ENCODE peak calls at places on chromosomes 5 and 9, in seven cellular contexts. One of them, this sample, is unnamed.

GRCh38 chr9:129237195-129237611 is 59.1 kb upstream of the IER5L start:
- DNase-seq in upper lobe of left lung: no peak
- DNase-seq in gastrocnemius medialis: no peak
- DNase-seq in NB4: peak
- DNase-seq in tibial nerve: no peak
- DNase-seq in transverse colon: no peak
- DNase-seq in body of pancreas: no peak
- DNase-seq in this sample: no peak

GRCh38 chr5:145743396-145744061 is 91.6 kb downstream of the PRELID2 start:
- DNase-seq in gastrocnemius medialis: no peak
- DNase-seq in upper lobe of left lung: peak
- DNase-seq in body of pancreas: no peak
- DNase-seq in NB4: no peak
- DNase-seq in transverse colon: no peak
- DNase-seq in tibial nerve: no peak
- DNase-seq in this sample: no peak

GRCh38 chr5:14008819-14009311 is 64.4 kb upstream of the DNAH5 start:
- DNase-seq in gastrocnemius medialis: no peak
- DNase-seq in upper lobe of left lung: peak
- DNase-seq in NB4: no peak
- DNase-seq in tibial nerve: no peak
- DNase-seq in body of pancreas: peak
- DNase-seq in transverse colon: no peak
- DNase-seq in this sample: no peak

GRCh38 chr5:148145916-148146315 is 22.4 kb upstream of the SPINK14 start:
- DNase-seq in tibial nerve: no peak
- DNase-seq in gastrocnemius medialis: no peak
- DNase-seq in body of pancreas: peak
- DNase-seq in NB4: no peak
- DNase-seq in upper lobe of left lung: no peak
- DNase-seq in transverse colon: peak
- DNase-seq in this sample: no peak

GRCh38 chr9:105173306-105173705 is 71.1 kb upstream of the SLC44A1 start:
- DNase-seq in tibial nerve: no peak
- DNase-seq in transverse colon: no peak
- DNase-seq in upper lobe of left lung: no peak
- DNase-seq in NB4: no peak
- DNase-seq in gastrocnemius medialis: no peak
- DNase-seq in body of pancreas: no peak
- DNase-seq in this sample: no peak

GRCh38 chr9:32881948-32882347 is 98.6 kb downstream of the TMEM215 start:
- DNase-seq in gastrocnemius medialis: no peak
- DNase-seq in body of pancreas: no peak
- DNase-seq in NB4: no peak
- DNase-seq in tibial nerve: no peak
- DNase-seq in upper lobe of left lung: no peak
- DNase-seq in transverse colon: no peak
- DNase-seq in this sample: no peak

GRCh38 chr5:104189909-104190308 is 627.3 kb upstream of the NUDT12 start:
- DNase-seq in transverse colon: no peak
- DNase-seq in gastrocnemius medialis: no peak
- DNase-seq in body of pancreas: no peak
- DNase-seq in tibial nerve: no peak
- DNase-seq in NB4: peak
- DNase-seq in upper lobe of left lung: no peak
- DNase-seq in this sample: no peak

GRCh38 chr9:126681336-126681735 is 67.6 kb downstream of the LMX1B start:
- DNase-seq in tibial nerve: no peak
- DNase-seq in NB4: no peak
- DNase-seq in body of pancreas: no peak
- DNase-seq in gastrocnemius medialis: no peak
- DNase-seq in upper lobe of left lung: no peak
- DNase-seq in transverse colon: no peak
- DNase-seq in this sample: no peak

GRCh38 chr5:15645376-15645775 is 145.4 kb downstream of the FBXL7 start:
- DNase-seq in transverse colon: no peak
- DNase-seq in NB4: no peak
- DNase-seq in upper lobe of left lung: no peak
- DNase-seq in gastrocnemius medialis: no peak
- DNase-seq in body of pancreas: no peak
- DNase-seq in tibial nerve: no peak
- DNase-seq in this sample: no peak

GRCh38 chr5:155953335-155953734 is 373.6 kb upstream of the SGCD start:
- DNase-seq in gastrocnemius medialis: no peak
- DNase-seq in upper lobe of left lung: no peak
- DNase-seq in transverse colon: no peak
- DNase-seq in tibial nerve: no peak
- DNase-seq in body of pancreas: no peak
- DNase-seq in NB4: no peak
- DNase-seq in this sample: no peak

GRCh38 chr5:35743644-35744043 is 113.0 kb upstream of the IL7R start:
- DNase-seq in tibial nerve: no peak
- DNase-seq in upper lobe of left lung: no peak
- DNase-seq in transverse colon: no peak
- DNase-seq in gastrocnemius medialis: no peak
- DNase-seq in body of pancreas: no peak
- DNase-seq in NB4: no peak
- DNase-seq in this sample: no peak

GRCh38 chr5:64939772-64940510 is 171.2 kb downstream of the CWC27 start:
- DNase-seq in NB4: no peak
- DNase-seq in gastrocnemius medialis: no peak
- DNase-seq in body of pancreas: no peak
- DNase-seq in upper lobe of left lung: peak
- DNase-seq in transverse colon: peak
- DNase-seq in tibial nerve: no peak
- DNase-seq in this sample: no peak

GRCh38 chr5:43432486-43433365 is 20.5 kb upstream of the CCL28 start:
- DNase-seq in transverse colon: peak
- DNase-seq in NB4: peak
- DNase-seq in upper lobe of left lung: no peak
- DNase-seq in gastrocnemius medialis: peak
- DNase-seq in body of pancreas: peak
- DNase-seq in tibial nerve: peak
- DNase-seq in this sample: peak

GRCh38 chr5:112574566-112574965 is 155.5 kb upstream of the EPB41L4A start:
- DNase-seq in upper lobe of left lung: no peak
- DNase-seq in transverse colon: no peak
- DNase-seq in NB4: no peak
- DNase-seq in tibial nerve: no peak
- DNase-seq in body of pancreas: no peak
- DNase-seq in gastrocnemius medialis: no peak
- DNase-seq in this sample: no peak

GRCh38 chr9:122402403-122403268 is 31.8 kb downstream of the PTGS1 start:
- DNase-seq in NB4: peak
- DNase-seq in upper lobe of left lung: no peak
- DNase-seq in transverse colon: no peak
- DNase-seq in gastrocnemius medialis: no peak
- DNase-seq in tibial nerve: no peak
- DNase-seq in body of pancreas: no peak
- DNase-seq in this sample: peak

GRCh38 chr9:87324613-87325194 is 173.0 kb upstream of the DAPK1 start:
- DNase-seq in upper lobe of left lung: no peak
- DNase-seq in body of pancreas: no peak
- DNase-seq in transverse colon: no peak
- DNase-seq in NB4: peak
- DNase-seq in tibial nerve: no peak
- DNase-seq in gastrocnemius medialis: no peak
- DNase-seq in this sample: no peak

GRCh38 chr5:57724836-57725235 is 242.2 kb upstream of the ACTBL2 start:
- DNase-seq in transverse colon: no peak
- DNase-seq in gastrocnemius medialis: no peak
- DNase-seq in body of pancreas: no peak
- DNase-seq in tibial nerve: no peak
- DNase-seq in NB4: no peak
- DNase-seq in upper lobe of left lung: no peak
- DNase-seq in this sample: no peak

GRCh38 chr5:91264311-91265051 is 118.6 kb downstream of the ARRDC3 start:
- DNase-seq in NB4: no peak
- DNase-seq in body of pancreas: no peak
- DNase-seq in transverse colon: no peak
- DNase-seq in gastrocnemius medialis: no peak
- DNase-seq in upper lobe of left lung: no peak
- DNase-seq in tibial nerve: no peak
- DNase-seq in this sample: no peak

GRCh38 chr9:119272500-119273211 is 96.6 kb downstream of the BRINP1 start:
- DNase-seq in tibial nerve: no peak
- DNase-seq in body of pancreas: no peak
- DNase-seq in upper lobe of left lung: no peak
- DNase-seq in transverse colon: no peak
- DNase-seq in gastrocnemius medialis: no peak
- DNase-seq in NB4: no peak
- DNase-seq in this sample: no peak

GRCh38 chr5:9249231-9249630 is 296.6 kb downstream of the SEMA5A start:
- DNase-seq in NB4: no peak
- DNase-seq in tibial nerve: no peak
- DNase-seq in body of pancreas: no peak
- DNase-seq in transverse colon: no peak
- DNase-seq in upper lobe of left lung: no peak
- DNase-seq in gastrocnemius medialis: no peak
- DNase-seq in this sample: no peak

GRCh38 chr5:61860978-61861377 is 445.0 kb upstream of the KIF2A start:
- DNase-seq in gastrocnemius medialis: no peak
- DNase-seq in tibial nerve: no peak
- DNase-seq in body of pancreas: no peak
- DNase-seq in transverse colon: no peak
- DNase-seq in NB4: no peak
- DNase-seq in upper lobe of left lung: no peak
- DNase-seq in this sample: no peak

GRCh38 chr5:122355324-122355723 is 43.3 kb downstream of the SNCAIP start:
- DNase-seq in gastrocnemius medialis: no peak
- DNase-seq in upper lobe of left lung: no peak
- DNase-seq in body of pancreas: no peak
- DNase-seq in transverse colon: no peak
- DNase-seq in NB4: no peak
- DNase-seq in tibial nerve: no peak
- DNase-seq in this sample: no peak

GRCh38 chr9:37284631-37285030 is 137.9 kb upstream of the GRHPR start:
- DNase-seq in NB4: no peak
- DNase-seq in upper lobe of left lung: no peak
- DNase-seq in gastrocnemius medialis: no peak
- DNase-seq in tibial nerve: no peak
- DNase-seq in transverse colon: no peak
- DNase-seq in body of pancreas: no peak
- DNase-seq in this sample: no peak

DNA sequence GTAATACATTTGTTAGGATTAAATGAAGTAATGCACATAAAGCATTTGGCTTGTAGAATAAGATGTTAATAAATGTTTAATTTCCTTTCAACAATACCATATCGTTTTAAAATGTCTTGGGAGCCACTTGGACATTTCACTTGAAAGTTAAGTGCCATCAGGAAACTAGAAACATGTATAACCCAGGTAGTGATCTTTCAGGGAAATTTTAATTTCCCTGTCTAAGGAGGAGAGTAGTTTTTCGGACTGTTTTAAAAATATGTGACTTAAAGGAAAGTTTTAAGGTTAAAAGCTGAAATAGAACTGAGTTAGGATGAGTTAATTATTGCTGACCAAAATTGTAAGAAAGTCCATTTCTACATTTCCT is 18.0 kb downstream of the CDC42SE2 start:
- DNase-seq in upper lobe of left lung: no peak
- DNase-seq in tibial nerve: no peak
- DNase-seq in transverse colon: no peak
- DNase-seq in body of pancreas: no peak
- DNase-seq in NB4: no peak
- DNase-seq in gastrocnemius medialis: no peak
- DNase-seq in this sample: no peak
- H3K4me3 ChIP-seq in upper lobe of left lung: no peak
- H3K4me3 ChIP-seq in tibial nerve: no peak
- H3K4me3 ChIP-seq in transverse colon: no peak
- H3K4me3 ChIP-seq in body of pancreas: no peak
- H3K4me3 ChIP-seq in NB4: no peak
- H3K4me3 ChIP-seq in gastrocnemius medialis: no peak
- H3K4me3 ChIP-seq in this sample: no peak

GRCh38 chr5:119382167-119382566 is 26.3 kb downstream of the TNFAIP8 start:
- DNase-seq in tibial nerve: no peak
- DNase-seq in body of pancreas: no peak
- DNase-seq in transverse colon: no peak
- DNase-seq in NB4: no peak
- DNase-seq in upper lobe of left lung: no peak
- DNase-seq in gastrocnemius medialis: no peak
- DNase-seq in this sample: no peak

GRCh38 chr5:119379096-119379495 is 23.3 kb downstream of the TNFAIP8 start:
- DNase-seq in transverse colon: no peak
- DNase-seq in tibial nerve: no peak
- DNase-seq in NB4: no peak
- DNase-seq in body of pancreas: no peak
- DNase-seq in gastrocnemius medialis: no peak
- DNase-seq in upper lobe of left lung: no peak
- DNase-seq in this sample: no peak

GRCh38 chr5:119377066-119377465 is 21.2 kb downstream of the TNFAIP8 start:
- DNase-seq in body of pancreas: no peak
- DNase-seq in upper lobe of left lung: no peak
- DNase-seq in gastrocnemius medialis: no peak
- DNase-seq in tibial nerve: no peak
- DNase-seq in transverse colon: no peak
- DNase-seq in NB4: no peak
- DNase-seq in this sample: no peak

GRCh38 chr5:119378075-119378699 is 22.4 kb downstream of the TNFAIP8 start:
- DNase-seq in gastrocnemius medialis: no peak
- DNase-seq in tibial nerve: no peak
- DNase-seq in upper lobe of left lung: no peak
- DNase-seq in NB4: no peak
- DNase-seq in body of pancreas: no peak
- DNase-seq in transverse colon: no peak
- DNase-seq in this sample: no peak

DNA sequence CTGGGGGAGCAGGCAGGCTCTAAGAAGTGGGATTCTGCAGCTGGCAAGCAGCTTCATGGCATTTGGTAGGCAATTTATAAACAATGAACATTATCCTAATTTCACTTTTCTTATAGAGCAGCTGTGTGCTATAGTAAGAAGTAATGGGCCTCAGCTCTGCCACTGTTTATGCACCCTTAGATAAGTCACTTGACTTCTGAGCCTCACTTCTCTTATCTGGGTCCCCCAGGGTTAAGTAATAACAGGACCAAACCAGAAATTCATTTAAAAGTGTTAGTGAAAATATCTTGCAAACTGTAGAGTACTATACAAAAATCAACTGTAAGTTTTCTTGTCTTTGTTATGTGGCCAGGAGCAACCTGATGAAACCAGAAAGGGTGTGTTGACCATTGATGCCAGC is 24.1 kb downstream of the TNFAIP8 start:
- DNase-seq in gastrocnemius medialis: no peak
- DNase-seq in transverse colon: no peak
- DNase-seq in tibial nerve: no peak
- DNase-seq in NB4: no peak
- DNase-seq in upper lobe of left lung: no peak
- DNase-seq in body of pancreas: no peak
- DNase-seq in this sample: no peak
- TF ChIP-seq POLR2A in gastrocnemius medialis: no peak
- TF ChIP-seq POLR2A in transverse colon: no peak
- TF ChIP-seq POLR2A in tibial nerve: no peak
- TF ChIP-seq POLR2A in NB4: no peak
- TF ChIP-seq POLR2A in upper lobe of left lung: no peak
- TF ChIP-seq POLR2A in body of pancreas: no peak
- TF ChIP-seq POLR2A in this sample: no peak

GRCh38 chr5:169826618-169827017 is 153.7 kb downstream of the INSYN2B start:
- DNase-seq in gastrocnemius medialis: no peak
- DNase-seq in transverse colon: no peak
- DNase-seq in body of pancreas: no peak
- DNase-seq in upper lobe of left lung: no peak
- DNase-seq in NB4: peak
- DNase-seq in tibial nerve: no peak
- DNase-seq in this sample: no peak
- TF ChIP-seq CTCF in gastrocnemius medialis: no peak
- TF ChIP-seq CTCF in transverse colon: no peak
- TF ChIP-seq CTCF in body of pancreas: no peak
- TF ChIP-seq CTCF in upper lobe of left lung: no peak
- TF ChIP-seq CTCF in NB4: no peak
- TF ChIP-seq CTCF in tibial nerve: no peak
- TF ChIP-seq CTCF in this sample: no peak

GRCh38 chr9:101029300-101030021 is 934 bp downstream of the PLPPR1 start:
- DNase-seq in transverse colon: no peak
- DNase-seq in gastrocnemius medialis: no peak
- DNase-seq in NB4: no peak
- DNase-seq in upper lobe of left lung: peak
- DNase-seq in body of pancreas: no peak
- DNase-seq in tibial nerve: no peak
- DNase-seq in this sample: no peak
- H3K4me3 ChIP-seq in transverse colon: peak
- H3K4me3 ChIP-seq in gastrocnemius medialis: peak
- H3K4me3 ChIP-seq in NB4: no peak
- H3K4me3 ChIP-seq in upper lobe of left lung: no peak
- H3K4me3 ChIP-seq in body of pancreas: no peak
- H3K4me3 ChIP-seq in tibial nerve: peak
- H3K4me3 ChIP-seq in this sample: no peak